ENCODE peak calls at places on chromosomes 6 and 20, in seven cellular contexts. F is GM12878, V is HCT116, J is K562, Y is SK-N-SH, T is HepG2, W is H1. Z is an unnamed sample.
A peak's percentile ranks its signal among the peaks of the same experiment; 100 is the strongest.

GRCh38 chr20:10985536-10985935 is 311.7 kb upstream of the JAG1 start:
- DNase-seq in F (no peak), V (no peak), J (no peak), Y (no peak), T (no peak), W (no peak), Z (no peak)

GRCh38 chr6:35480176-35480575 is 12.0 kb downstream of the RPL10A start:
- DNase-seq in F (no peak), V (no peak), J (no peak), Y (no peak), T (no peak), W (no peak), Z (no peak)

GRCh38 chr6:157282279-157282678 is 41.0 kb downstream of the TMEM242 start:
- DNase-seq in F (no peak), V (no peak), J (no peak), Y (no peak), T (no peak), W (no peak), Z (no peak)

GRCh38 chr6:115591973-115592486 is 468.7 kb downstream of the FRK start:
- DNase-seq in F (no peak), V (no peak), J (no peak), Y (no peak), T (no peak), W (no peak), Z (no peak)

GRCh38 chr6:141460743-141461484 is 671.8 kb upstream of the GJE1 start:
- DNase-seq in F (no peak), V (no peak), J (no peak), Y (no peak), T (no peak), W (no peak), Z (no peak)

GRCh38 chr6:137430954-137431353 is 63.2 kb downstream of the OLIG3 start:
- DNase-seq in F (peak; percentile 61), V (no peak), J (no peak), Y (no peak), T (no peak), W (no peak), Z (no peak)

GRCh38 chr6:38322123-38322522 is 317.6 kb downstream of the BTBD9 start:
- DNase-seq in F (no peak), V (no peak), J (no peak), Y (no peak), T (no peak), W (no peak), Z (no peak)

GRCh38 chr6:165602291-165602690 is 60.8 kb downstream of the PDE10A start:
- DNase-seq in F (no peak), V (no peak), J (no peak), Y (no peak), T (no peak), W (no peak), Z (no peak)

GRCh38 chr20:50918403-50918802 is 12.8 kb downstream of the ADNP start:
- DNase-seq in F (no peak), V (no peak), J (no peak), Y (no peak), T (no peak), W (no peak), Z (no peak)

GRCh38 chr6:13573669-13574110 is 711 bp upstream of the SIRT5 start:
- DNase-seq in F (no peak), V (peak; percentile 18), J (peak; percentile 28), Y (no peak), T (peak; percentile 29), W (no peak), Z (no peak)

GRCh38 chr6:109793793-109794192 is 102.7 kb downstream of the FIG4 start:
- DNase-seq in F (no peak), V (peak; percentile 83), J (peak; percentile 12), Y (no peak), T (no peak), W (no peak), Z (no peak)

DNA sequence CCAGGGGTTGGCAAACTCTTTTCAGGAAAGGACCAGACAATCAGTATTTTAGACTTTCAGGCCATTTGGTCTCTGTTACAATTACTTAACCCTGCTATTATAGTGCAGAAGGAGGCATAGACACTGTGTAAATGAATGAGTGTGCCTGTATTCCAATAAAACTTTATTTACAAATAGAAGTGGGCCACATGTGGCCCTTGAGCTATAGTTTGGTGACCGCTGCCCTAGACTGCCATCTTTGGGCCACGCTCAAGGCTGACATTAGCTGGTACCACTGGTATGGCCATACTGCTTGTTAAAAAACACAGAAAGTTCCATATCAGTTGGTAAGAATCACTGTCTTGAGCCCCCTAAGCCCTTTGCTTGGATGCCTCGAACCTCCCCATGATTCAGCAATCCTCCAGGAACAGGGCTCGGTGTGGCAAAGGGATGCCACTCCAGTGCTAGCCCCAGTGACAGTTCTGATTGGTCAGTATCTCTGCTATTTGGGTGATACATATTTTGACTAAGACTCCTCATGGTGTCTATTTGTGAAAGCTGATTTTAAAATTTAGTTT is 23.3 kb upstream of the SNRNP48 start:
- DNase-seq in F (no peak), V (no peak), J (no peak), Y (no peak), T (no peak), W (no peak), Z (no peak)
- H3K36me3 ChIP-seq in F (no peaks in the 10 kb centered on the region), V (peaks cover 63% of the 10 kb centered on the region), J (no peaks in the 10 kb centered on the region), Y (no peaks in the 10 kb centered on the region), T (peaks cover 96% of the 10 kb centered on the region), W (peaks cover 44% of the 10 kb centered on the region), Z (peaks cover 89% of the 10 kb centered on the region)

GRCh38 chr20:12970372-12970821 is 38.4 kb upstream of the SPTLC3 start:
- DNase-seq in F (no peak), V (no peak), J (no peak), Y (no peak), T (peak; percentile 74), W (no peak), Z (peak; percentile 6)
- TF ChIP-seq YY1 in F (no peak), V (no peak), J (no peak), Y (no peak), T (no peak), W (no peak), Z (no peak)

GRCh38 chr6:24708612-24709011 is 10.3 kb downstream of the C6orf62 start:
- DNase-seq in F (no peak), V (no peak), J (no peak), Y (no peak), T (no peak), W (no peak), Z (no peak)

GRCh38 chr6:24704468-24704867 is 14.5 kb downstream of the C6orf62 start:
- DNase-seq in F (no peak), V (no peak), J (no peak), Y (no peak), T (no peak), W (no peak), Z (no peak)

GRCh38 chr6:24710519-24711303 is 8.2 kb downstream of the C6orf62 start:
- DNase-seq in F (no peak), V (no peak), J (no peak), Y (no peak), T (no peak), W (no peak), Z (no peak)

GRCh38 chr6:24709014-24709711 is 9.8 kb downstream of the C6orf62 start:
- DNase-seq in F (no peak), V (no peak), J (no peak), Y (no peak), T (no peak), W (no peak), Z (no peak)
- H3K36me3 ChIP-seq in F (peaks cover 47% of the 10 kb centered on the region), V (peaks cover 76% of the 10 kb centered on the region), J (peaks cover 99% of the 10 kb centered on the region), Y (peaks cover 97% of the 10 kb centered on the region), T (peaks cover 95% of the 10 kb centered on the region), W (peaks cover 62% of the 10 kb centered on the region), Z (peaks cover 91% of the 10 kb centered on the region)

DNA sequence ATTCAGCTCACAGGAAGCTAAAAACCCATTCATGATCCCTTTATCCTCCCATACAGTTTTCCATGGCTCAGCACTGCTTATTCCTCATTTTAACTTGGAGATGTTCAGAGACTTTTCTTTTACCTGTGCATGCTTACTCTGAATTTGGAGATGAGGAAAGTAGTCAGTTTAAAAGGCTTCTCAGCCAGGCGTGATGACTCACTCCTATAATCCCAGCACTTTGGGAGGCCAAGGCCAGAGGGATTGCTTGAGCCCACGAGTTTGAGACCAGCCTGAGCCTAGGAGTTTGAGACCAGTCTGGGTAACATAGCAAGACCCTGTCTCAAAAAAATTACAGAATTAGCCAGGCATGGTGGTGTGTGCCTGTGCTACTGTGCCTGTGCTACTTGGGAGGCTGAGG is 30.3 kb upstream of the TMEM217 start:
- DNase-seq in F (no peak), V (no peak), J (no peak), Y (no peak), T (no peak), W (no peak), Z (no peak)
- TF ChIP-seq YY1 in F (no peak), V (no peak), J (no peak), Y (no peak), T (no peak), W (no peak), Z (no peak)

GRCh38 chr20:25018425-25018824 is 25.9 kb upstream of the APMAP start:
- DNase-seq in F (no peak), V (no peak), J (no peak), Y (no peak), T (no peak), W (no peak), Z (no peak)
- H3K36me3 ChIP-seq in F (peaks cover 11% of the 10 kb centered on the region), V (no peaks in the 10 kb centered on the region), J (no peaks in the 10 kb centered on the region), Y (no peaks in the 10 kb centered on the region), T (no peaks in the 10 kb centered on the region), W (no peaks in the 10 kb centered on the region), Z (no peaks in the 10 kb centered on the region)

GRCh38 chr6:17984822-17985660 is 2.4 kb downstream of the KIF13A start:
- DNase-seq in F (no peak), V (no peak), J (no peak), Y (no peak), T (no peak), W (peak; percentile 22), Z (no peak)
- TF ChIP-seq YY1 in F (no peak), V (no peak), J (no peak), Y (no peak), T (no peak), W (no peak), Z (no peak)

DNA sequence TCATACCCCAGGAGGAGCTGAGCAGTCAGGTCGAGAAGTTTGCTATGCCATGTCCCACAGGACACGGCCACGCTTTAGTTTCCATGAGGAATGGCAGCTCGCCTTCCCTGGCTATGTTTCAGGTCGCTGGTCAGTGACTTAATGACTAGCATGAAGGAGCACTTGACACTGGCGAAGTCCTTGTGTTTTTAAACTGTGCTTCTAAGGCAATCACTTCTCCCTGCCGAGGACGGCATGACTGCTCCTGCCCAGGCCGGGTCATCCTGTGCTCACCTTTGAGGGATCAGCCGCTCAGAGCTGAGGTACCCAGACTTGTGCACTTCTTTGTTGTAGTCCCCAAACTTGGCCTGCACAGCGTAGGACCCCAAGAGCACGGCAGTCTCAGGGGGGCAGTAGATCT is 34.1 kb downstream of the EZR start:
- DNase-seq in F (no peak), V (no peak), J (no peak), Y (no peak), T (no peak), W (no peak), Z (no peak)
- H3K36me3 ChIP-seq in F (peaks cover 62% of the 10 kb centered on the region), V (peaks cover 100% of the 10 kb centered on the region), J (peaks cover 98% of the 10 kb centered on the region), Y (peaks cover 43% of the 10 kb centered on the region), T (peaks cover 80% of the 10 kb centered on the region), W (peaks cover 74% of the 10 kb centered on the region), Z (peaks cover 97% of the 10 kb centered on the region)

DNA sequence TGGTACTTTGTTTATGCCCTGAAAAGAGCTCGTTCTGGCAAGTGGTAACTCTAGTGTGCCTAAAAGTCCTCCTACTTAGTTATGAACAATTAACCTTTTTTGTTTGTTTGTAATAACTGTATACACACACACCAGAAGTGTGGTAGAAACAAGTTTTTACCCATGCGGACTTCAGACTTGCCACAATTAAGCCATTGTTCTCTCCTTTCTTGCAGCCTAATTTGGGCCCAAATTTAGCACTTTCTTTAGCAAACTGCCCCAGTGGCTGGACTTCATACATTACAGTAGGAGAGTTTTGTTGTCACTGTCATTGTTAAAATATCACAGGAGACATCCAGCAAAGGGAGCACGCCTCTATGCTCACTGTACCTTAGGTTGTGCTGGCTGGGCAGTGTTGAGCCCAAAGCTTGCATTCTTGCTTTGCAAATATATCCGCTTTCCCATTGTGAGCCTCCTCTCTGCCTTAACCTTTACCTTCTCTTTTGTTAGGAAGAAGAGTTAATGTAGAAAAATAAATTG is 53.0 kb downstream of the LRRC1 start:
- DNase-seq in F (no peak), V (no peak), J (no peak), Y (no peak), T (peak; percentile 37), W (no peak), Z (no peak)
- TF ChIP-seq YY1 in F (no peak), V (no peak), J (no peak), Y (no peak), T (no peak), W (no peak), Z (no peak)

Z was measured in NT2/D1.